ENCODE peak calls at places on chromosomes 4 and X, in six cellular contexts. X is 8988T, T is endodermal cell, K is NCI-H1092 treated with DMSO at 0.1 percent for 48 hours, S is endothelial cell, J is hippocampal formation. R is an unnamed sample.

GRCh38 chrX:134537179-134537945 is 77.4 kb downstream of the HPRT1 start:
- DNase-seq in X (no peak), T (no peak), K (no peak), S (no peak), J (no peak), R (no peak)

GRCh38 chr4:88522702-88523324 is 763 bp downstream of the PYURF start:
- DNase-seq in X (no peak), T (peak), K (peak), S (peak), J (no peak), R (no peak)

GRCh38 chrX:67784712-67785111 is 240.9 kb downstream of the AR start:
- DNase-seq in X (no peak), T (no peak), K (no peak), S (no peak), J (no peak), R (no peak)

GRCh38 chr4:152310223-152310622 is 225.7 kb downstream of the FBXW7 start:
- DNase-seq in X (no peak), T (no peak), K (no peak), S (no peak), J (no peak), R (no peak)

GRCh38 chr4:186029731-186030421 is 39.1 kb upstream of the TLR3 start:
- DNase-seq in X (no peak), T (peak), K (peak), S (no peak), J (peak), R (peak)

GRCh38 chr4:54077812-54078211 is 13.4 kb upstream of the CHIC2 start:
- DNase-seq in X (no peak), T (no peak), K (no peak), S (no peak), J (no peak), R (no peak)

GRCh38 chrX:147891886-147892285 is 19.8 kb upstream of the FMR1 start:
- DNase-seq in X (no peak), T (no peak), K (no peak), S (no peak), J (no peak), R (no peak)

GRCh38 chr4:84530871-84531270 is 31.8 kb upstream of the NKX6-1 start:
- DNase-seq in X (no peak), T (no peak), K (no peak), S (no peak), J (no peak), R (no peak)

GRCh38 chr4:175306436-175306835 is 388.3 kb downstream of the ADAM29 start:
- DNase-seq in X (no peak), T (no peak), K (no peak), S (no peak), J (no peak), R (no peak)